ENCODE peak calls at places on chromosomes 3 and 15, in seven cellular contexts. F, U, P, Z, J, X and D are unnamed samples.

GRCh38 chr3:23046536-23046935 is 156.6 kb upstream of the UBE2E2 start:
- DNase-seq in X (no peak), Z (no peak), J (no peak), U (no peak), F (no peak), P (no peak), D (no peak)

GRCh38 chr15:41934843-41935242 is 37.5 kb downstream of the EHD4 start:
- DNase-seq in U (no peak), P (no peak), X (no peak), J (peak), Z (peak), F (peak), D (peak)

GRCh38 chr15:41936649-41937567 is 35.4 kb downstream of the EHD4 start:
- DNase-seq in U (no peak), F (peak), X (peak), P (peak), J (no peak), Z (peak), D (no peak)

GRCh38 chr3:101992861-101993260 is 143.5 kb downstream of the NFKBIZ start:
- DNase-seq in F (peak), J (no peak), U (no peak), Z (no peak), X (no peak), P (no peak), D (peak)

GRCh38 chr15:77608774-77609173 is 23.9 kb downstream of the LINGO1 start:
- DNase-seq in J (no peak), F (no peak), X (no peak), Z (no peak), P (no peak), U (no peak), D (no peak)

GRCh38 chr15:63933522-63933921 is 99.8 kb upstream of the HERC1 start:
- DNase-seq in J (peak), F (no peak), X (no peak), P (no peak), Z (no peak), U (no peak), D (peak)

GRCh38 chr3:14775574-14775973 is 43.2 kb upstream of the FGD5 start:
- DNase-seq in J (no peak), Z (no peak), X (no peak), P (peak), F (no peak), U (no peak), D (no peak)

GRCh38 chr3:36647423-36647853 is 116.9 kb downstream of the DCLK3 start:
- DNase-seq in J (no peak), F (peak), Z (no peak), U (no peak), P (no peak), X (no peak), D (no peak)

GRCh38 chr3:64342940-64343691 is 117.8 kb upstream of the PRICKLE2 start:
- DNase-seq in P (no peak), U (no peak), J (peak), X (no peak), Z (no peak), F (peak), D (peak)

GRCh38 chr3:184129012-184129411 is 6.1 kb upstream of the EIF2B5 start:
- DNase-seq in J (peak), Z (no peak), P (no peak), U (no peak), F (peak), X (no peak), D (peak)

GRCh38 chr3:167866321-167866720 is 130.8 kb downstream of the SERPINI1 start:
- DNase-seq in J (no peak), Z (no peak), X (no peak), U (no peak), P (no peak), F (no peak), D (no peak)

GRCh38 chr3:62119139-62119538 is 254.2 kb downstream of the FEZF2 start:
- DNase-seq in F (no peak), U (no peak), J (no peak), Z (no peak), X (peak), P (no peak), D (no peak)

GRCh38 chr15:66145242-66146182 is 108.0 kb downstream of the MEGF11 start:
- DNase-seq in P (no peak), J (no peak), F (no peak), U (no peak), X (no peak), Z (no peak), D (no peak)

GRCh38 chr3:88041005-88041404 is 17.8 kb downstream of the CGGBP1 start:
- DNase-seq in J (no peak), X (no peak), U (no peak), Z (no peak), P (no peak), F (no peak), D (no peak)

GRCh38 chr3:28575748-28576589 is 227.3 kb upstream of the AZI2 start:
- DNase-seq in P (no peak), X (peak), U (no peak), J (no peak), Z (no peak), F (no peak), D (peak)

GRCh38 chr15:89364741-89365450 is 30.3 kb upstream of the POLG start:
- DNase-seq in X (no peak), Z (no peak), J (no peak), P (no peak), U (no peak), F (no peak), D (no peak)

GRCh38 chr3:48926425-48927392 is 8.1 kb downstream of the ARIH2 start:
- DNase-seq in X (no peak), U (no peak), P (no peak), Z (no peak), J (peak), F (no peak), D (peak)

GRCh38 chr3:141410408-141410807 is 42.1 kb downstream of the ZBTB38 start:
- DNase-seq in X (peak), P (peak), F (peak), Z (no peak), J (no peak), U (no peak), D (no peak)

GRCh38 chr3:49199244-49199899 is 28.0 kb downstream of the KLHDC8B start:
- DNase-seq in U (no peak), J (no peak), X (peak), F (peak), P (peak), Z (no peak), D (peak)

GRCh38 chr15:29465196-29465595 is 195.6 kb upstream of the NSMCE3 start:
- DNase-seq in U (no peak), X (no peak), P (no peak), Z (no peak), J (no peak), F (no peak), D (no peak)

GRCh38 chr3:7733933-7734332 is 767.7 kb upstream of the LMCD1 start:
- DNase-seq in J (no peak), F (peak), U (no peak), P (no peak), Z (no peak), X (no peak), D (no peak)

GRCh38 chr3:194937144-194937543 is 251.5 kb downstream of the FAM43A start:
- DNase-seq in F (no peak), U (no peak), X (no peak), J (no peak), Z (no peak), P (no peak), D (no peak)

GRCh38 chr15:78306176-78306774 is 6.9 kb upstream of the SKIC8 start:
- DNase-seq in P (no peak), Z (no peak), J (peak), F (peak), U (no peak), X (no peak), D (no peak)

GRCh38 chr3:140898340-140899180 is 43.1 kb upstream of the SLC25A36 start:
- DNase-seq in Z (no peak), J (peak), X (no peak), P (no peak), U (peak), F (peak), D (peak)

GRCh38 chr15:28952666-28953491 is 67.1 kb downstream of the APBA2 start:
- DNase-seq in J (no peak), Z (no peak), U (no peak), X (no peak), F (no peak), P (no peak), D (no peak)

GRCh38 chr3:195207731-195208130 is 63.2 kb downstream of the XXYLT1 start:
- DNase-seq in J (no peak), Z (no peak), P (peak), X (no peak), F (no peak), U (no peak), D (no peak)

GRCh38 chr3:25690768-25691548 is 26.3 kb upstream of the TOP2B start:
- DNase-seq in Z (no peak), U (no peak), J (no peak), X (no peak), F (no peak), P (no peak), D (peak)

GRCh38 chr15:39939487-39940452 is 5.9 kb downstream of the EIF2AK4 start:
- DNase-seq in X (no peak), F (no peak), P (no peak), Z (no peak), J (no peak), U (peak), D (peak)

GRCh38 chr3:26099692-26100091 is 309.8 kb downstream of the OXSM start:
- DNase-seq in P (no peak), X (no peak), U (no peak), J (no peak), Z (no peak), F (no peak), D (peak)

GRCh38 chr3:141050913-141051632 is at the start of gene SPSB4:
- DNase-seq in F (peak), X (peak), P (no peak), J (no peak), U (no peak), Z (no peak), D (peak)

GRCh38 chr15:62068071-62068786 is 1.5 kb downstream of the C2CD4A start:
- DNase-seq in F (peak), P (no peak), Z (peak), U (no peak), X (peak), J (peak), D (peak)

GRCh38 chr3:107543666-107544065 is 20.9 kb downstream of the BBX start:
- DNase-seq in Z (no peak), U (no peak), J (peak), P (no peak), F (no peak), X (no peak), D (peak)

GRCh38 chr3:122443090-122443489 is 27.2 kb upstream of the WDR5B start:
- DNase-seq in P (no peak), U (no peak), J (no peak), F (no peak), Z (no peak), X (no peak), D (no peak)

GRCh38 chr15:58748040-58748786 is 1.3 kb downstream of the ADAM10 start:
- DNase-seq in U (no peak), F (peak), X (no peak), P (no peak), Z (peak), J (no peak), D (no peak)

GRCh38 chr3:3127432-3128010 is 781 bp downstream of the TRNT1 start:
- DNase-seq in U (no peak), Z (peak), X (no peak), J (peak), F (no peak), P (no peak), D (peak)

GRCh38 chr3:177597325-177598109 is 400.2 kb upstream of the TBL1XR1 start:
- DNase-seq in P (peak), X (peak), J (no peak), Z (peak), U (no peak), F (peak), D (peak)

GRCh38 chr15:70031680-70032079 is 66.0 kb downstream of the TLE3 start:
- DNase-seq in Z (no peak), X (no peak), F (no peak), J (no peak), P (no peak), U (no peak), D (no peak)

GRCh38 chr3:78050276-78051080 is 1010.6 kb downstream of the ROBO2 start:
- DNase-seq in F (peak), X (no peak), U (no peak), J (peak), P (no peak), Z (no peak), D (peak)

GRCh38 chr3:40920041-40920440 is 279.3 kb upstream of the CTNNB1 start:
- DNase-seq in F (peak), X (no peak), U (peak), P (no peak), Z (no peak), J (peak), D (peak)

GRCh38 chr3:11154953-11155325 is 646 bp downstream of the HRH1 start:
- DNase-seq in X (no peak), J (no peak), Z (no peak), P (no peak), F (peak), U (no peak), D (peak)
- H3K4me3 ChIP-seq in X (peak), J (peak), Z (no peak), P (peak), F (peak), U (no peak), D (peak)

GRCh38 chr3:189339996-189340395 is 168.2 kb downstream of the TPRG1 start:
- DNase-seq in X (no peak), F (no peak), P (no peak), J (no peak), U (no peak), Z (no peak), D (no peak)

GRCh38 chr3:189342811-189343210 is 171.0 kb downstream of the TPRG1 start:
- DNase-seq in P (no peak), J (peak), Z (no peak), X (no peak), F (no peak), U (no peak), D (no peak)

GRCh38 chr3:189338366-189338765 is 166.6 kb downstream of the TPRG1 start:
- DNase-seq in P (no peak), Z (no peak), F (no peak), J (no peak), U (no peak), X (peak), D (no peak)

GRCh38 chr3:189337672-189338071 is 165.9 kb downstream of the TPRG1 start:
- DNase-seq in X (no peak), Z (no peak), F (no peak), J (peak), P (no peak), U (no peak), D (no peak)

DNA sequence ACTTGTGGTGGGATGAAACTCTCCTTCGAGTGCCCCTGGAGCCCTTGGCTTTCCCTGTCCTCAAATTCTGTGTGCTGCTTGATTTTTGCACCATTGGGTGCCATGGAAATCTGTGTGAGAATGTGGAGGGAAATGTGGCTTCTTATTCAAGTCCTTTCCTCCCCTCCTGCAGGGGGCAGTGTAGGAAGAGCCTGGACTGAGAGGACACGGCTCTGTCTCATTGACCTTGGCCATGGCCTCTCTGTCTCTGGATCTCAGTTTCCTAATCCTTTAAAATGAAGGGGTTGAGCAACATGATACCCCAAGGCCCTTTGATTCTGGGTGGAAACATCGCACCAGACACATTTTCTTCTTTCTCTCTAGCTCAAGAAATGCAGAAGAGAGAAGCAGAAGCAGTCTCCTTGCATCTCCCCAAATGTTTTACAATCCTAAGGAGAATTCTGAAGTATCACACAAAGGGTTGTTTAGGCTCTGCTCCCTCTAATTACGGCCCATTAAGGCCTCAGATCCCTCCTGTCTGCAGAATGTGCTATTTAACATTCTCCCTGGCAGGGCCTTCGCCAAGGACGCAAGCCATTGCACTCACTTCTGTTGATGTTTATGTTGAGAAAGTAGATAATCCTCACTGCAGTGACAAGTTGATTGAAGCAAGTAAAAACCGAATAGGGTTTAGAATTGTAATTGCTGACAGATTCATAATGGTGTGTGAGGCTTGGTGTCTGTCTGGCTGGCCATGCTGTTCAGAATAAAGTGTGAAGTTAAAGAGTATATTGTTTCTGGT is 169.1 kb downstream of the TPRG1 start:
- DNase-seq in P (no peak), X (no peak), J (peak), U (no peak), F (no peak), Z (no peak), D (no peak)
- TF ChIP-seq CTCF in P (no peak), X (peak), J (peak), U (peak), F (peak), Z (no peak), D (peak)

DNA sequence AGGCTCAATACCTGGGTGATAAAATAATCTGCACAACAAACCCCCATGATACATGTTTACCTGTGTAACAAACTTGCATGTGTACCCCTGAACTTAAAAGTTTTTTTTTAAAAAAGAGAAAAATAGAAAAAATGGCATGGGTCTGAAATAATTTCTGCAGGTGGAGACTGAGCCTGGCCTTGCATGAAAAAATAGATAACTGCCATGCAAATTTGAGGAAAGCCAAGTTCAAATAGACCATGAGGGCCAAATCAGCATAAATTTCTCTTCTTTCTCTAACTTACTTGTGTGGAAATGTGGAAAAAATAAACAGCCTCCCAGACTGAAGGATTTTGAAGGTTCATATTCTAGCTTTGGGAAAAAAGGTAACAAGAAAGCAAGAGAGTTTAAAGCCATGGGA is 744 bp upstream of the ACKR4 start:
- DNase-seq in X (no peak), J (no peak), F (no peak), U (no peak), Z (no peak), P (no peak), D (no peak)
- H3K4me3 ChIP-seq in X (no peak), J (no peak), F (no peak), U (no peak), Z (no peak), P (no peak), D (no peak)

GRCh38 chr3:152833089-152833488 is 1.8 kb upstream of the P2RY1 start:
- DNase-seq in U (no peak), X (no peak), Z (no peak), F (no peak), P (no peak), J (no peak), D (no peak)

GRCh38 chr3:152836269-152836668 is 1.3 kb downstream of the P2RY1 start:
- DNase-seq in Z (no peak), J (no peak), U (no peak), F (no peak), P (no peak), X (no peak), D (no peak)

GRCh38 chr3:152834354-152835310 is at the start of gene P2RY1:
- DNase-seq in U (peak), X (peak), F (peak), Z (no peak), J (peak), P (peak), D (peak)

GRCh38 chr3:152832046-152832445 is 2.9 kb upstream of the P2RY1 start:
- DNase-seq in Z (no peak), U (no peak), X (no peak), F (no peak), J (no peak), P (no peak), D (no peak)

DNA sequence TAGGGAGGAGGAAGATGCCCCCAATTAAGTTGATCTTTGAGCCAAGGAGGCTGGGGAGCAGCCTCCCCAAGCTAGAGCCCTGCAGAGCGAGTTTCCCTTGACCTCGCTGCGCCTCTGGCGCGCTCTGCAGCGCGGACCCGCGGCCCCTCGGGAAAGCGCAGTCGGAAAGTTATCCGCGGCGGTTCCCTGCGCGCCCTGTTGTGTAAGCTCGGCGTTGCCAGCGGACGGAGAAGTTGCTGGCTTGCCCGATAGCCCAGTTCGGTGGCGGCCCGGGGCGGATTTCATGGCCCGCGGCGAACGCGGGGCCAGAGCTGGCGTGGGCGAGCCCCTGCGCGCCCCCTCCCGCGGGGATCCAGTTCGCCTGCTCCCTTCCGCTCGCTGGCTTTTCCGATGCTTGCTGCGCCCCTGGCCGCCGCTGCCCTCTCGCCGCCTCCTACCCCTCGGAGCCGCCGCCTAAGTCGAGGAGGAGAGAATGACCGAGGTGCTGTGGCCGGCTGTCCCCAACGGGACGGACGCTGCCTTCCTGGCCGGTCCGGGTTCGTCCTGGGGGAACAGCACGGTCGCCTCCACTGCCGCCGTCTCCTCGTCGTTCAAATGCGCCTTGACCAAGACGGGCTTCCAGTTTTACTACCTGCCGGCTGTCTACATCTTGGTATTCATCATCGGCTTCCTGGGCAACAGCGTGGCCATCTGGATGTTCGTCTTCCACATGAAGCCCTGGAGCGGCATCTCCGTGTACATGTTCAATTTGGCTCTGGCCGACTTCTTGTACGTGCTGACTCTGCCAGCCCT is 576 bp downstream of the P2RY1 start:
- DNase-seq in J (peak), U (no peak), F (peak), X (peak), Z (no peak), P (peak), D (peak)
- TF ChIP-seq CTCF in J (peak), U (no peak), F (peak), X (peak), Z (no peak), P (peak), D (peak)

GRCh38 chr3:30597131-30597768 is 9.2 kb upstream of the TGFBR2 start:
- DNase-seq in F (peak), P (peak), Z (no peak), U (no peak), X (no peak), J (peak), D (peak)
- H3K4me3 ChIP-seq in F (no peak), P (no peak), Z (no peak), U (no peak), X (no peak), J (peak), D (no peak)